ENCODE peak calls at places on chromosomes 13 and 19, in ten cellular contexts. H is IMR-90; V is esophagus squamous epithelium; T is psoas muscle; I is CD8-positive, alpha-beta memory T cell; W is cardiac muscle cell; Y is uterus; F is A673; X is astrocyte; J is Peyer's patch. M is an unnamed sample. For H3K9me3, the result is how much of the 10 kb centered on the place peaks cover.

GRCh38 chr13:27978301-27978968 is 9.3 kb upstream of the CDX2 start:
- DNase-seq in T (no peak), Y (no peak), X (no peak), V (no peak), J (no peak), W (no peak), I (no peak), H (no peak), F (no peak), M (no peak)

GRCh38 chr19:30602661-30603322 is 230.6 kb downstream of the ZNF536 start:
- DNase-seq in I (no peak), Y (no peak), F (no peak), H (no peak), W (no peak), J (no peak), X (no peak), V (no peak), T (no peak), M (no peak)

GRCh38 chr13:72561791-72562190 is 165.6 kb downstream of the MZT1 start:
- DNase-seq in T (no peak), V (no peak), F (no peak), Y (no peak), I (no peak), X (no peak), J (no peak), H (no peak), W (no peak), M (no peak)

GRCh38 chr19:50705422-50706019 is 14.1 kb downstream of the SHANK1 start:
- DNase-seq in J (no peak), V (no peak), Y (no peak), X (no peak), W (peak), T (no peak), F (peak), H (peak), I (no peak), M (no peak)

GRCh38 chr13:105907319-105908019 is 628.0 kb downstream of the EFNB2 start:
- DNase-seq in J (no peak), X (no peak), I (no peak), V (no peak), F (no peak), Y (no peak), T (no peak), W (no peak), H (no peak), M (no peak)

GRCh38 chr19:19464339-19465098 is 50.8 kb downstream of the TSSK6 start:
- DNase-seq in Y (no peak), F (peak), V (no peak), I (no peak), X (peak), H (peak), J (no peak), W (peak), T (no peak), M (no peak)

GRCh38 chr13:101673360-101674105 is 221.1 kb downstream of the ITGBL1 start:
- DNase-seq in V (no peak), J (no peak), I (no peak), Y (no peak), H (no peak), F (no peak), T (no peak), W (no peak), X (no peak), M (no peak)

GRCh38 chr19:17829855-17830566 is 8.7 kb upstream of the INSL3 start:
- DNase-seq in I (no peak), V (no peak), J (no peak), W (peak), T (no peak), X (peak), F (no peak), Y (no peak), H (peak), M (no peak)

GRCh38 chr13:108915095-108915633 is 285.8 kb downstream of the MYO16 start:
- DNase-seq in I (no peak), F (peak), V (no peak), J (no peak), H (peak), X (peak), T (no peak), Y (no peak), W (peak), M (no peak)

GRCh38 chr19:35935911-35936737 is at the start of gene LRFN3:
- DNase-seq in V (no peak), Y (peak), T (peak), X (peak), H (peak), J (peak), W (peak), I (no peak), F (peak), M (peak)

GRCh38 chr13:27869436-27870090 is 50.2 kb upstream of the PDX1 start:
- DNase-seq in W (no peak), Y (no peak), I (no peak), F (no peak), V (no peak), H (no peak), J (no peak), T (no peak), X (no peak), M (no peak)

GRCh38 chr19:7492142-7493055 is 3.6 kb upstream of the PEX11G start:
- DNase-seq in T (no peak), V (no peak), J (no peak), Y (no peak), F (no peak), W (no peak), H (no peak), I (peak), X (no peak), M (no peak)

GRCh38 chr13:42071667-42072419 is 23.4 kb downstream of the DGKH start:
- DNase-seq in F (no peak), J (no peak), Y (no peak), I (no peak), T (no peak), W (no peak), V (no peak), H (peak), X (peak), M (no peak)

GRCh38 chr13:51137250-51137649 is 26.2 kb upstream of the C13orf42 start:
- DNase-seq in J (no peak), X (no peak), T (no peak), I (no peak), F (no peak), H (no peak), Y (no peak), W (no peak), V (no peak), M (no peak)

GRCh38 chr19:3450796-3451411 is 29.4 kb downstream of the SMIM24 start:
- DNase-seq in F (peak), X (peak), I (no peak), V (no peak), Y (peak), J (no peak), W (no peak), T (peak), H (peak), M (no peak)

GRCh38 chr19:38666662-38667448 is 19.4 kb downstream of the ACTN4 start:
- DNase-seq in T (peak), F (peak), X (peak), J (no peak), Y (no peak), W (peak), I (peak), H (peak), V (no peak), M (no peak)

GRCh38 chr13:113553541-113554332 is 30.8 kb upstream of the TFDP1 start:
- DNase-seq in T (no peak), J (no peak), V (no peak), Y (no peak), H (no peak), W (no peak), I (no peak), F (no peak), X (no peak), M (no peak)

GRCh38 chr19:1000095-1000494 is at the start of gene GRIN3B:
- DNase-seq in J (peak), W (peak), F (peak), H (peak), X (no peak), T (peak), Y (no peak), I (peak), V (no peak), M (peak)

GRCh38 chr13:50130686-50131051 is 115.4 kb downstream of the KCNRG start:
- DNase-seq in J (no peak), F (no peak), Y (no peak), X (no peak), V (no peak), H (peak), I (peak), W (peak), T (no peak), M (peak)

GRCh38 chr19:28609944-28610343 is 603.0 kb downstream of the UQCRFS1 start:
- DNase-seq in J (no peak), Y (no peak), T (no peak), W (no peak), H (no peak), F (no peak), V (no peak), I (no peak), X (no peak), M (no peak)
- H3K27ac ChIP-seq in J (no peak), Y (no peak), T (no peak), W (no peak), H (no peak), F (no peak), V (no peak), I (no peak), X (no peak), M (no peak)

DNA sequence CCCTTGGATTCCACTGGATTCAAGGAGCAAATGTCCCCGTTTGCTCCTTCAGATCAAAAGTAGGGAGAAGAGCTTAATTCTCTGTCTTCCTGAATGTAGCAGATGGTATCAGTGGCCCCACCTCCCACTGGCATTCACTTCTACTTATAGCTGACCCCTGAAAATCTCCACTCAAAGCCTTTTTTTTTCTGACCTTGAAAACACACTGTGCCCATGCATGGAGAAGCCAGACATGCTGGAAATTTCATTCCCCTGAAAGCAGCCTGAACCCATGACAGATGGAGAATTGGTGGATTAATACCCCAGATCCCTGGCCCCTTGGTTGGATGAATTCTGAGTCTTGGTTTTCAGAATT is 76.6 kb upstream of the UBAC2 start:
- DNase-seq in X (no peak), F (no peak), V (no peak), Y (no peak), H (no peak), W (no peak), J (no peak), T (no peak), I (no peak), M (no peak)
- H3K4me3 ChIP-seq in X (no peak), F (no peak), V (no peak), Y (no peak), H (no peak), W (no peak), J (no peak), T (no peak), I (no peak), M (no peak)

DNA sequence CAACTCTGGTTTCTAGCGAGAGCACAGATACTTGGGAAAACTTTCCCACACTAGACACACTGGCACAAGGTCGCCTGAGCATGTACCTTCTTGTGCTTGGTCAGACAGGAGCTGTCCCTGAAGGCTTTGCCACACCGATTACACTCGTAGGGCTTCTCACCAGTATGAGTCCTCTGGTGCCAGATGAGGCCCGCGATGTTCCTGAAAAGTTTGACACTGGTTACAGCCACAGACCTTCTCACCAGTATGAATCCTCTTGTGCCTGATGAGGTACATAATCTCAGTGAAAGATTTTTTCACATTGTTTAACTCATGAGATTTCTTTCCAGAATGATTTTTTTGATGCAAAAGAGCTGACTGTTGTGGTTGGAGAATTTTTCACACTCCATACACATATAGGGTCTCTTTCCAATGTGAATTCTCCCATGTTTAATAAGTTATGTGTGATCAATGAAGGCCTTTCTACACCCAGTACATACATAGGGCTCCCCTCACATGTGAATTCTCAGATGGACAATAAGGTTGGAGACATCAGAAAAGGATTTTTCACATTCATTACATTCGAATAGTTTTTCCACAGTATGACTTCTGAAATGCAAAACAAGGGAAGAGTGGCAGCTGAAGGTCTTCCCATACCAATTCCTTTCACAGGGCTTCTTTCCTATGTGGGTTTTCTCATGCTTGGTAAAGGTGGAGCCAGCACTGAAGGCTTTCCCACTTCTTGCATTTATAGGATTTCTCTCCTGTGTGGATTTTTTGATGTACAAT is 9.9 kb upstream of the ZSCAN18 start:
- DNase-seq in X (no peak), H (no peak), Y (no peak), F (no peak), J (no peak), T (no peak), I (no peak), V (no peak), W (no peak), M (no peak)
- H3K9me3 ChIP-seq in X (under half), H (half or more), Y (under half), F (half or more), J (half or more), T (half or more), I (under half), V (half or more), W (under half), M (half or more)

DNA sequence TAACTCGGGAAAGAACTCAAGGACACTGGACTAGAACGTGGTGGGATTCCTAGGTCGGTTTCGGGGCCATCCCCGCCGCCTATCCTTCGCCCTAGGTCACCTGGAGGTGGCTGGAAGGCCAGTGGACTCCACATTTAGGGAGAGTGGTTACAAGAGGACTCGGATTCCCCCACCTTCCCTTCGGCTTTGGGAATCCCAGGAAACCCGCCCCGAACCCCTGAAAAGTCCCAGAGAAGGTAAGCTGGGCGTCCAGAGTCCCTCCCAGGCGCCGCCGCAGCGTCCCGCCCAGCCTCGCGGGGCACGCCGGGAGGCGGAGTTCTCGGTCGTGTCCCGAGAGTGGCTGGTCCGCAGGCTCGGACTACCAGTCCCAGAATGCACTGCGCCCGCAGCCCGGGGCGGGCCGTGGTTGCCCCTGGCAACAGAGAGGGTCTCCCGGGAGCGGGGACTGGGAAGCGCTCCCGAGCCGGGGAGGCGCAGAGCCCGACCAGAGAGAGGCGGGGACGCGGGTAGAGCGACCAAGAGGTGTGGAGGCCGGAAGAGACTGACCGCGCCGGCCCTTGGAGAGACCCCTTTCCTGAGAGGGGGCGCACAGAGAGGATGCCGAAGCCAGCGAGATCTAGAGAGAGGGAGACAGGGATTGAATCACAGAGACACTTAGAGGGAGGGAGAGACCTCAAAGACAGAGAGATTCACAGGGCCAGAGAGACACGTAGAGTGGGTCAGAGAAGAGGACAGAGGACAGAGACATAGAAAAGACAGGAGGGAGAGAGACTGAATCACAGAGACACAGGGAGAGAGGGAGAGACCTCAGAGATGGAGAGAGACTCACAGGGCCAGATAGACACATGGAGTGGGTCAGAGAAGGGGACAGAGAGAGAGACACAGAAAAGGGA is 2.6 kb upstream of the PRKCG start:
- DNase-seq in H (peak), W (peak), X (peak), T (peak), V (no peak), I (peak), F (peak), Y (peak), J (peak), M (peak)
- H3K27ac ChIP-seq in H (peak), W (peak), X (no peak), T (no peak), V (no peak), I (no peak), F (peak), Y (no peak), J (no peak), M (no peak)

M was measured in CD4-positive, CD25-positive, alpha-beta regulatory T cell.